ENCODE peak calls at places on chromosomes 11 and 22, in nine cellular contexts. V is naive thymus-derived CD8-positive, alpha-beta T cell; M is kidney tubule cell; F is hippocampal formation; Y is T-helper 2 cell; A is Right ventricle myocardium inferior; C is GM20000; K is foreskin fibroblast; S is non-pigmented ciliary epithelial cell. G is an unnamed sample.

GRCh38 chr11:3042496-3043314 is 14.5 kb downstream of the CARS1 start:
- DNase-seq in V (no peak), M (no peak), F (peak; percentile 43), Y (no peak), A (no peak), C (no peak), K (no peak), S (no peak), G (no peak)

GRCh38 chr11:67113231-67113721 is 5.8 kb upstream of the KDM2A start:
- DNase-seq in V (no peak), M (no peak), F (no peak), Y (peak; percentile 26), A (no peak), C (peak; percentile 68), K (no peak), S (no peak), G (no peak)

GRCh38 chr11:2097356-2097997 is 41.7 kb downstream of the IGF2 start:
- DNase-seq in V (no peak), M (peak; percentile 20), F (no peak), Y (no peak), A (peak; percentile 84), C (no peak), K (peak; percentile 85), S (no peak), G (no peak)

GRCh38 chr11:117517097-117517496 is 189.4 kb downstream of the CEP164 start:
- DNase-seq in V (no peak), M (no peak), F (no peak), Y (no peak), A (no peak), C (no peak), K (no peak), S (no peak), G (no peak)

GRCh38 chr11:129643031-129643721 is 172.5 kb upstream of the TMEM45B start:
- DNase-seq in V (no peak), M (peak; percentile 71), F (no peak), Y (no peak), A (no peak), C (no peak), K (peak; percentile 84), S (no peak), G (no peak)

GRCh38 chr11:2741377-2742131 is 41.8 kb upstream of the KCNQ1OT1 start:
- DNase-seq in V (no peak), M (peak; percentile 35), F (no peak), Y (no peak), A (peak; percentile 55), C (no peak), K (peak; percentile 74), S (no peak), G (no peak)

GRCh38 chr11:109132539-109132938 is 289.5 kb upstream of the C11orf87 start:
- DNase-seq in V (no peak), M (no peak), F (no peak), Y (no peak), A (no peak), C (no peak), K (peak; percentile 3), S (no peak), G (no peak)

GRCh38 chr11:129871914-129872313 is 23.5 kb downstream of the NFRKB start:
- DNase-seq in V (no peak), M (no peak), F (no peak), Y (no peak), A (no peak), C (no peak), K (no peak), S (no peak), G (no peak)

GRCh38 chr11:76551400-76551799 is 106.6 kb downstream of the EMSY start:
- DNase-seq in V (no peak), M (no peak), F (no peak), Y (no peak), A (no peak), C (no peak), K (no peak), S (no peak), G (no peak)

GRCh38 chr11:127000291-127000968 is at the start of gene KIRREL3:
- DNase-seq in V (no peak), M (peak; percentile 55), F (peak; percentile 71), Y (no peak), A (no peak), C (no peak), K (no peak), S (no peak), G (no peak)

GRCh38 chr11:103870821-103871309 is 165.6 kb upstream of the DDI1 start:
- DNase-seq in V (no peak), M (no peak), F (no peak), Y (no peak), A (peak; percentile 82), C (no peak), K (peak; percentile 43), S (no peak), G (no peak)

GRCh38 chr11:1652778-1653540 is 23.4 kb downstream of the KRTAP5-5 start:
- DNase-seq in V (peak; percentile 79), M (peak; percentile 48), F (peak; percentile 65), Y (peak; percentile 49), A (peak; percentile 94), C (peak; percentile 92), K (peak; percentile 39), S (no peak), G (peak; percentile 75)

GRCh38 chr11:133007020-133007584 is 525.2 kb downstream of the OPCML start:
- DNase-seq in V (no peak), M (no peak), F (no peak), Y (no peak), A (no peak), C (no peak), K (no peak), S (no peak), G (no peak)

GRCh38 chr11:130165601-130166456 is 6.2 kb downstream of the ST14 start:
- DNase-seq in V (no peak), M (peak; percentile 32), F (no peak), Y (no peak), A (no peak), C (no peak), K (no peak), S (no peak), G (no peak)

GRCh38 chr11:27420217-27420616 is 52.4 kb downstream of the LGR4 start:
- DNase-seq in V (no peak), M (peak; percentile 30), F (no peak), Y (no peak), A (no peak), C (no peak), K (no peak), S (no peak), G (no peak)

GRCh38 chr11:104462346-104462745 is 298.4 kb upstream of the PDGFD start:
- DNase-seq in V (no peak), M (no peak), F (peak; percentile 0), Y (no peak), A (no peak), C (no peak), K (peak; percentile 75), S (peak; percentile 54), G (no peak)

GRCh38 chr11:20729597-20730095 is 60.3 kb downstream of the NELL1 start:
- DNase-seq in V (no peak), M (no peak), F (no peak), Y (no peak), A (no peak), C (no peak), K (no peak), S (no peak), G (no peak)

GRCh38 chr22:17753401-17753989 is 20.8 kb downstream of the BID start:
- DNase-seq in V (no peak), M (peak; percentile 55), F (no peak), Y (no peak), A (peak; percentile 31), C (no peak), K (no peak), S (no peak), G (no peak)

GRCh38 chr11:19868281-19868821 is 155.7 kb downstream of the NAV2 start:
- DNase-seq in V (no peak), M (peak; percentile 50), F (peak; percentile 23), Y (no peak), A (no peak), C (no peak), K (peak; percentile 55), S (peak; percentile 55), G (no peak)

GRCh38 chr11:61627831-61628753 is 47.2 kb upstream of the SYT7 start:
- DNase-seq in V (no peak), M (peak; percentile 80), F (peak; percentile 10), Y (no peak), A (peak; percentile 77), C (peak; percentile 51), K (peak; percentile 63), S (no peak), G (peak; percentile 20)

GRCh38 chr11:18844753-18845367 is 53.3 kb upstream of the PTPN5 start:
- DNase-seq in V (no peak), M (peak; percentile 52), F (no peak), Y (no peak), A (no peak), C (peak; percentile 36), K (peak; percentile 7), S (peak; percentile 8), G (no peak)

GRCh38 chr22:43833286-43834240 is 21.5 kb upstream of the EFCAB6 start:
- DNase-seq in V (no peak), M (no peak), F (no peak), Y (no peak), A (no peak), C (no peak), K (no peak), S (no peak), G (no peak)

GRCh38 chr11:96741068-96741467 is 351.3 kb downstream of the JRKL start:
- DNase-seq in V (no peak), M (no peak), F (no peak), Y (no peak), A (no peak), C (no peak), K (peak; percentile 26), S (no peak), G (no peak)

GRCh38 chr11:92979176-92979575 is 9.7 kb downstream of the MTNR1B start:
- DNase-seq in V (no peak), M (peak; percentile 79), F (no peak), Y (no peak), A (no peak), C (no peak), K (no peak), S (peak; percentile 8), G (no peak)

GRCh38 chr11:121318848-121319834 is 26.6 kb downstream of the SC5D start:
- DNase-seq in V (peak; percentile 34), M (peak; percentile 59), F (peak; percentile 41), Y (peak; percentile 15), A (no peak), C (no peak), K (peak; percentile 28), S (peak; percentile 15), G (peak; percentile 61)

GRCh38 chr22:50009251-50009650 is 3.3 kb downstream of the IL17REL start:
- DNase-seq in V (no peak), M (no peak), F (no peak), Y (no peak), A (no peak), C (no peak), K (no peak), S (no peak), G (no peak)

GRCh38 chr22:29798801-29799200 is 31.6 kb downstream of the UQCR10 start:
- DNase-seq in V (no peak), M (no peak), F (no peak), Y (no peak), A (no peak), C (no peak), K (no peak), S (no peak), G (no peak)

GRCh38 chr11:41003339-41003992 is 456.0 kb downstream of the LRRC4C start:
- DNase-seq in V (no peak), M (peak; percentile 64), F (no peak), Y (no peak), A (no peak), C (no peak), K (no peak), S (no peak), G (no peak)

GRCh38 chr11:134949121-134949591 is 537.1 kb upstream of the B3GAT1 start:
- DNase-seq in V (no peak), M (peak; percentile 89), F (no peak), Y (no peak), A (no peak), C (no peak), K (peak; percentile 78), S (no peak), G (no peak)

GRCh38 chr11:84673753-84674152 is 953.4 kb downstream of the DLG2 start:
- DNase-seq in V (no peak), M (peak; percentile 4), F (no peak), Y (no peak), A (no peak), C (no peak), K (no peak), S (no peak), G (no peak)

GRCh38 chr22:30396871-30397655 is at the start of gene SEC14L2:
- DNase-seq in V (peak; percentile 65), M (peak; percentile 74), F (peak; percentile 71), Y (peak; percentile 25), A (peak; percentile 83), C (peak; percentile 56), K (peak; percentile 57), S (no peak), G (peak; percentile 83)

G was measured in DND-41.